ENCODE peak calls at places on chromosomes 4 and X, in ten cellular contexts. One of them, this sample, is unnamed.

GRCh38 chr4:82394896-82395295 is 21.1 kb upstream of the HNRNPD start:
- DNase-seq in BE2C: no peak
- DNase-seq in right cardiac atrium: no peak
- DNase-seq in LoVo: peak
- DNase-seq in mesenteric fat pad: no peak
- DNase-seq in naive thymus-derived CD4-positive, alpha-beta T cell: no peak
- DNase-seq in dermis microvascular lymphatic vessel endothelial cell: no peak
- DNase-seq in iPS-NIHi11: no peak
- DNase-seq in iris pigment epithelial cell: no peak
- DNase-seq in CD4-positive, alpha-beta T cell: no peak
- DNase-seq in this sample: no peak

GRCh38 chrX:36019164-36019563 is 99.6 kb downstream of the CFAP47 start:
- DNase-seq in mesenteric fat pad: no peak
- DNase-seq in dermis microvascular lymphatic vessel endothelial cell: no peak
- DNase-seq in iPS-NIHi11: no peak
- DNase-seq in LoVo: peak
- DNase-seq in right cardiac atrium: no peak
- DNase-seq in CD4-positive, alpha-beta T cell: no peak
- DNase-seq in naive thymus-derived CD4-positive, alpha-beta T cell: no peak
- DNase-seq in BE2C: no peak
- DNase-seq in iris pigment epithelial cell: no peak
- DNase-seq in this sample: no peak

GRCh38 chr4:162610116-162610515 is 446.3 kb upstream of the FSTL5 start:
- DNase-seq in CD4-positive, alpha-beta T cell: no peak
- DNase-seq in iris pigment epithelial cell: no peak
- DNase-seq in BE2C: no peak
- DNase-seq in right cardiac atrium: no peak
- DNase-seq in mesenteric fat pad: no peak
- DNase-seq in dermis microvascular lymphatic vessel endothelial cell: no peak
- DNase-seq in naive thymus-derived CD4-positive, alpha-beta T cell: no peak
- DNase-seq in LoVo: no peak
- DNase-seq in iPS-NIHi11: peak
- DNase-seq in this sample: no peak

GRCh38 chr4:172173206-172173605 is 360.0 kb downstream of the GALNTL6 start:
- DNase-seq in LoVo: no peak
- DNase-seq in dermis microvascular lymphatic vessel endothelial cell: no peak
- DNase-seq in mesenteric fat pad: no peak
- DNase-seq in right cardiac atrium: no peak
- DNase-seq in BE2C: no peak
- DNase-seq in iPS-NIHi11: peak
- DNase-seq in CD4-positive, alpha-beta T cell: no peak
- DNase-seq in iris pigment epithelial cell: no peak
- DNase-seq in naive thymus-derived CD4-positive, alpha-beta T cell: no peak
- DNase-seq in this sample: no peak

GRCh38 chr4:142700521-142700920 is 145.6 kb downstream of the INPP4B start:
- DNase-seq in iPS-NIHi11: no peak
- DNase-seq in right cardiac atrium: no peak
- DNase-seq in LoVo: no peak
- DNase-seq in dermis microvascular lymphatic vessel endothelial cell: no peak
- DNase-seq in CD4-positive, alpha-beta T cell: no peak
- DNase-seq in mesenteric fat pad: no peak
- DNase-seq in naive thymus-derived CD4-positive, alpha-beta T cell: peak
- DNase-seq in iris pigment epithelial cell: no peak
- DNase-seq in BE2C: no peak
- DNase-seq in this sample: no peak

GRCh38 chrX:100994352-100995281 is 25.1 kb downstream of the ARL13A start:
- DNase-seq in BE2C: no peak
- DNase-seq in CD4-positive, alpha-beta T cell: no peak
- DNase-seq in dermis microvascular lymphatic vessel endothelial cell: peak
- DNase-seq in iPS-NIHi11: no peak
- DNase-seq in right cardiac atrium: no peak
- DNase-seq in iris pigment epithelial cell: peak
- DNase-seq in mesenteric fat pad: no peak
- DNase-seq in naive thymus-derived CD4-positive, alpha-beta T cell: no peak
- DNase-seq in LoVo: peak
- DNase-seq in this sample: no peak

GRCh38 chr4:176778491-176778890 is 14.2 kb downstream of the VEGFC start:
- DNase-seq in right cardiac atrium: no peak
- DNase-seq in naive thymus-derived CD4-positive, alpha-beta T cell: no peak
- DNase-seq in dermis microvascular lymphatic vessel endothelial cell: no peak
- DNase-seq in mesenteric fat pad: no peak
- DNase-seq in LoVo: no peak
- DNase-seq in iPS-NIHi11: no peak
- DNase-seq in CD4-positive, alpha-beta T cell: no peak
- DNase-seq in iris pigment epithelial cell: peak
- DNase-seq in BE2C: no peak
- DNase-seq in this sample: peak

GRCh38 chr4:15003891-15004700 is 1.8 kb downstream of the CPEB2 start:
- DNase-seq in mesenteric fat pad: peak
- DNase-seq in naive thymus-derived CD4-positive, alpha-beta T cell: peak
- DNase-seq in LoVo: peak
- DNase-seq in iris pigment epithelial cell: peak
- DNase-seq in BE2C: peak
- DNase-seq in iPS-NIHi11: peak
- DNase-seq in dermis microvascular lymphatic vessel endothelial cell: no peak
- DNase-seq in right cardiac atrium: peak
- DNase-seq in CD4-positive, alpha-beta T cell: peak
- DNase-seq in this sample: peak

GRCh38 chrX:20609916-20610415 is 343.3 kb upstream of the RPS6KA3 start:
- DNase-seq in LoVo: no peak
- DNase-seq in mesenteric fat pad: no peak
- DNase-seq in iris pigment epithelial cell: no peak
- DNase-seq in right cardiac atrium: no peak
- DNase-seq in CD4-positive, alpha-beta T cell: no peak
- DNase-seq in BE2C: peak
- DNase-seq in iPS-NIHi11: no peak
- DNase-seq in naive thymus-derived CD4-positive, alpha-beta T cell: no peak
- DNase-seq in dermis microvascular lymphatic vessel endothelial cell: no peak
- DNase-seq in this sample: no peak

GRCh38 chr4:20252656-20253271 is 1.1 kb downstream of the SLIT2 start:
- DNase-seq in iris pigment epithelial cell: peak
- DNase-seq in naive thymus-derived CD4-positive, alpha-beta T cell: no peak
- DNase-seq in mesenteric fat pad: no peak
- DNase-seq in CD4-positive, alpha-beta T cell: no peak
- DNase-seq in iPS-NIHi11: peak
- DNase-seq in dermis microvascular lymphatic vessel endothelial cell: no peak
- DNase-seq in LoVo: no peak
- DNase-seq in right cardiac atrium: peak
- DNase-seq in BE2C: peak
- DNase-seq in this sample: peak

GRCh38 chrX:147848543-147849448 is 62.9 kb upstream of the FMR1 start:
- DNase-seq in iris pigment epithelial cell: no peak
- DNase-seq in LoVo: no peak
- DNase-seq in right cardiac atrium: no peak
- DNase-seq in dermis microvascular lymphatic vessel endothelial cell: no peak
- DNase-seq in naive thymus-derived CD4-positive, alpha-beta T cell: no peak
- DNase-seq in CD4-positive, alpha-beta T cell: no peak
- DNase-seq in BE2C: no peak
- DNase-seq in mesenteric fat pad: no peak
- DNase-seq in iPS-NIHi11: no peak
- DNase-seq in this sample: no peak

GRCh38 chr4:156677136-156677535 is 294.5 kb downstream of the PDGFC start:
- DNase-seq in BE2C: peak
- DNase-seq in naive thymus-derived CD4-positive, alpha-beta T cell: no peak
- DNase-seq in right cardiac atrium: no peak
- DNase-seq in mesenteric fat pad: no peak
- DNase-seq in dermis microvascular lymphatic vessel endothelial cell: peak
- DNase-seq in CD4-positive, alpha-beta T cell: no peak
- DNase-seq in iPS-NIHi11: peak
- DNase-seq in LoVo: peak
- DNase-seq in iris pigment epithelial cell: peak
- DNase-seq in this sample: peak

GRCh38 chr4:74624351-74625151 is 169.8 kb downstream of the BTC start:
- DNase-seq in naive thymus-derived CD4-positive, alpha-beta T cell: no peak
- DNase-seq in iris pigment epithelial cell: peak
- DNase-seq in iPS-NIHi11: no peak
- DNase-seq in BE2C: no peak
- DNase-seq in dermis microvascular lymphatic vessel endothelial cell: peak
- DNase-seq in mesenteric fat pad: no peak
- DNase-seq in CD4-positive, alpha-beta T cell: no peak
- DNase-seq in right cardiac atrium: no peak
- DNase-seq in LoVo: peak
- DNase-seq in this sample: peak

GRCh38 chr4:166143227-166143626 is 270.2 kb downstream of the TLL1 start:
- DNase-seq in iPS-NIHi11: no peak
- DNase-seq in naive thymus-derived CD4-positive, alpha-beta T cell: no peak
- DNase-seq in BE2C: no peak
- DNase-seq in right cardiac atrium: no peak
- DNase-seq in LoVo: no peak
- DNase-seq in mesenteric fat pad: no peak
- DNase-seq in CD4-positive, alpha-beta T cell: no peak
- DNase-seq in iris pigment epithelial cell: no peak
- DNase-seq in dermis microvascular lymphatic vessel endothelial cell: no peak
- DNase-seq in this sample: peak

GRCh38 chr4:74499986-74500781 is 55.2 kb downstream of the AREG start:
- DNase-seq in iris pigment epithelial cell: peak
- DNase-seq in mesenteric fat pad: no peak
- DNase-seq in CD4-positive, alpha-beta T cell: no peak
- DNase-seq in dermis microvascular lymphatic vessel endothelial cell: no peak
- DNase-seq in naive thymus-derived CD4-positive, alpha-beta T cell: no peak
- DNase-seq in iPS-NIHi11: no peak
- DNase-seq in BE2C: no peak
- DNase-seq in LoVo: no peak
- DNase-seq in right cardiac atrium: no peak
- DNase-seq in this sample: peak

GRCh38 chrX:13688384-13688771 is 550 bp upstream of the RAB9A start:
- DNase-seq in right cardiac atrium: no peak
- DNase-seq in dermis microvascular lymphatic vessel endothelial cell: no peak
- DNase-seq in iris pigment epithelial cell: no peak
- DNase-seq in CD4-positive, alpha-beta T cell: no peak
- DNase-seq in BE2C: no peak
- DNase-seq in iPS-NIHi11: no peak
- DNase-seq in mesenteric fat pad: no peak
- DNase-seq in LoVo: no peak
- DNase-seq in naive thymus-derived CD4-positive, alpha-beta T cell: no peak
- DNase-seq in this sample: no peak

GRCh38 chr4:100462206-100462605 is 55.6 kb downstream of the EMCN start:
- DNase-seq in iPS-NIHi11: no peak
- DNase-seq in LoVo: no peak
- DNase-seq in right cardiac atrium: no peak
- DNase-seq in dermis microvascular lymphatic vessel endothelial cell: no peak
- DNase-seq in iris pigment epithelial cell: peak
- DNase-seq in CD4-positive, alpha-beta T cell: no peak
- DNase-seq in BE2C: no peak
- DNase-seq in mesenteric fat pad: no peak
- DNase-seq in naive thymus-derived CD4-positive, alpha-beta T cell: no peak
- DNase-seq in this sample: no peak

This sample was measured in myocyte.